ENCODE peak calls at places on chromosomes 7 and 10, in five cellular contexts. One of them, this sample, is unnamed.

GRCh38 chr10:110824660-110825059 is 47.1 kb upstream of the PDCD4 start:
- DNase-seq in ovary: no peak
- DNase-seq in naive thymus-derived CD4-positive, alpha-beta T cell: no peak
- DNase-seq in cardiac fibroblast: no peak
- DNase-seq in GM03348: no peak
- DNase-seq in this sample: no peak

GRCh38 chr7:159062596-159062995 is 82.1 kb downstream of the VIPR2 start:
- DNase-seq in naive thymus-derived CD4-positive, alpha-beta T cell: no peak
- DNase-seq in ovary: no peak
- DNase-seq in cardiac fibroblast: no peak
- DNase-seq in GM03348: no peak
- DNase-seq in this sample: no peak

GRCh38 chr10:66747451-66747850 is 178.4 kb upstream of the LRRTM3 start:
- DNase-seq in ovary: no peak
- DNase-seq in GM03348: peak
- DNase-seq in naive thymus-derived CD4-positive, alpha-beta T cell: no peak
- DNase-seq in cardiac fibroblast: peak
- DNase-seq in this sample: no peak

GRCh38 chr7:27161721-27162547 is 3.4 kb downstream of the HOXA9 start:
- DNase-seq in cardiac fibroblast: no peak
- DNase-seq in GM03348: no peak
- DNase-seq in naive thymus-derived CD4-positive, alpha-beta T cell: no peak
- DNase-seq in ovary: peak
- DNase-seq in this sample: peak

GRCh38 chr10:132685921-132686680 is 99.8 kb downstream of the NKX6-2 start:
- DNase-seq in cardiac fibroblast: no peak
- DNase-seq in ovary: peak
- DNase-seq in GM03348: no peak
- DNase-seq in naive thymus-derived CD4-positive, alpha-beta T cell: no peak
- DNase-seq in this sample: no peak

GRCh38 chr10:33027088-33027487 is 69.1 kb upstream of the ITGB1 start:
- DNase-seq in cardiac fibroblast: no peak
- DNase-seq in ovary: no peak
- DNase-seq in naive thymus-derived CD4-positive, alpha-beta T cell: no peak
- DNase-seq in GM03348: no peak
- DNase-seq in this sample: no peak

GRCh38 chr7:25854608-25855497 is 297.1 kb upstream of the NFE2L3 start:
- DNase-seq in cardiac fibroblast: peak
- DNase-seq in GM03348: peak
- DNase-seq in ovary: no peak
- DNase-seq in naive thymus-derived CD4-positive, alpha-beta T cell: no peak
- DNase-seq in this sample: peak

GRCh38 chr10:48305905-48306264 is 592 bp upstream of the MAPK8 start:
- DNase-seq in cardiac fibroblast: no peak
- DNase-seq in ovary: no peak
- DNase-seq in naive thymus-derived CD4-positive, alpha-beta T cell: no peak
- DNase-seq in GM03348: no peak
- DNase-seq in this sample: no peak

GRCh38 chr10:11913184-11913641 is 90.1 kb downstream of the PROSER2 start:
- DNase-seq in cardiac fibroblast: no peak
- DNase-seq in naive thymus-derived CD4-positive, alpha-beta T cell: no peak
- DNase-seq in ovary: no peak
- DNase-seq in GM03348: no peak
- DNase-seq in this sample: no peak

GRCh38 chr10:118209215-118209614 is 132.9 kb downstream of the FAM204A start:
- DNase-seq in naive thymus-derived CD4-positive, alpha-beta T cell: no peak
- DNase-seq in cardiac fibroblast: no peak
- DNase-seq in ovary: no peak
- DNase-seq in GM03348: no peak
- DNase-seq in this sample: no peak

GRCh38 chr7:149245244-149245643 is 5.8 kb downstream of the ZNF212 start:
- DNase-seq in GM03348: no peak
- DNase-seq in ovary: no peak
- DNase-seq in cardiac fibroblast: peak
- DNase-seq in naive thymus-derived CD4-positive, alpha-beta T cell: no peak
- DNase-seq in this sample: no peak

GRCh38 chr7:138625849-138626230 is 75.3 kb downstream of the SVOPL start:
- DNase-seq in naive thymus-derived CD4-positive, alpha-beta T cell: peak
- DNase-seq in cardiac fibroblast: no peak
- DNase-seq in ovary: no peak
- DNase-seq in GM03348: no peak
- DNase-seq in this sample: no peak

GRCh38 chr10:79944428-79945395 is 4.2 kb downstream of the SFTPD start:
- DNase-seq in cardiac fibroblast: no peak
- DNase-seq in naive thymus-derived CD4-positive, alpha-beta T cell: no peak
- DNase-seq in GM03348: no peak
- DNase-seq in ovary: no peak
- DNase-seq in this sample: no peak

This sample was measured in uterus.